ENCODE peak calls at places on chromosome 3, in six cellular contexts. B, J, T, Q, C and R are unnamed samples.
A peak's percentile ranks its signal among the peaks of the same experiment; 100 is the strongest.

GRCh38 chr3:134078169-134078821 is 48.6 kb upstream of the SLCO2A1 start:
- DNase-seq in C (no peak), T (peak; percentile 72), B (no peak), Q (no peak), J (no peak), R (no peak)

GRCh38 chr3:63940389-63940757 is 28.2 kb upstream of the SCAANT1 start:
- DNase-seq in B (no peak), C (no peak), Q (no peak), T (peak; percentile 75), J (no peak), R (peak; percentile 41)

GRCh38 chr3:150081084-150081483 is 110.4 kb upstream of the PFN2 start:
- DNase-seq in T (peak; percentile 75), J (no peak), Q (no peak), B (no peak), C (no peak), R (no peak)

GRCh38 chr3:8485141-8485840 is 16.3 kb upstream of the LMCD1 start:
- DNase-seq in Q (no peak), B (no peak), J (no peak), T (peak; percentile 42), C (no peak), R (no peak)

GRCh38 chr3:164458986-164459385 is 619.3 kb downstream of the SI start:
- DNase-seq in T (peak; percentile 78), C (no peak), B (no peak), J (no peak), Q (peak; percentile 51), R (peak; percentile 78)

GRCh38 chr3:64872385-64872784 is 184.6 kb upstream of the ADAMTS9 start:
- DNase-seq in T (no peak), C (no peak), J (no peak), B (no peak), Q (no peak), R (no peak)

GRCh38 chr3:55440406-55440708 is 46.7 kb downstream of the WNT5A start:
- DNase-seq in T (peak; percentile 70), Q (no peak), B (no peak), C (no peak), J (no peak), R (no peak)

GRCh38 chr3:38739396-38739689 is 76.7 kb downstream of the SCN10A start:
- DNase-seq in T (no peak), Q (no peak), C (no peak), J (no peak), B (no peak), R (no peak)

GRCh38 chr3:197028711-197029510 is 706 bp downstream of the MELTF start:
- DNase-seq in B (no peak), T (no peak), Q (peak; percentile 61), C (no peak), J (peak; percentile 35), R (no peak)

GRCh38 chr3:53464424-53464823 is 30.0 kb upstream of the CACNA1D start:
- DNase-seq in C (no peak), J (no peak), T (no peak), B (no peak), Q (no peak), R (no peak)

GRCh38 chr3:122416966-122417365 is 1.1 kb upstream of the WDR5B start:
- DNase-seq in Q (no peak), T (no peak), B (no peak), J (peak; percentile 7), C (no peak), R (no peak)

GRCh38 chr3:141076821-141077571 is 25.8 kb downstream of the SPSB4 start:
- DNase-seq in T (peak; percentile 25), Q (peak; percentile 72), B (no peak), C (peak; percentile 86), J (peak; percentile 75), R (peak; percentile 7)

GRCh38 chr3:113844622-113845222 is 6.1 kb downstream of the GRAMD1C start:
- DNase-seq in J (peak; percentile 61), Q (no peak), T (peak; percentile 48), B (no peak), C (no peak), R (no peak)

GRCh38 chr3:168251371-168251770 is 155.6 kb upstream of the GOLIM4 start:
- DNase-seq in T (no peak), J (peak; percentile 26), C (no peak), Q (no peak), B (no peak), R (no peak)

GRCh38 chr3:127375151-127375937 is 87.5 kb upstream of the PRR20G start:
- DNase-seq in B (no peak), J (no peak), T (no peak), Q (no peak), C (peak; percentile 39), R (no peak)

GRCh38 chr3:195806211-195806915 is 5.4 kb downstream of the MUC4 start:
- DNase-seq in B (no peak), T (no peak), C (peak; percentile 25), J (peak; percentile 74), Q (no peak), R (no peak)

GRCh38 chr3:9398715-9399708 is 1.6 kb downstream of the SETD5 start:
- DNase-seq in Q (no peak), B (no peak), C (no peak), J (peak; percentile 42), T (peak; percentile 51), R (no peak)

GRCh38 chr3:169581633-169582032 is 81.9 kb downstream of the MECOM start:
- DNase-seq in J (peak; percentile 33), C (no peak), T (no peak), Q (no peak), B (no peak), R (no peak)

GRCh38 chr3:3699816-3700633 is 99.2 kb upstream of the LRRN1 start:
- DNase-seq in C (no peak), T (no peak), J (no peak), Q (no peak), B (no peak), R (no peak)

GRCh38 chr3:43087249-43087776 is 18.6 kb downstream of the POMGNT2 start:
- DNase-seq in B (no peak), J (no peak), Q (no peak), C (no peak), T (peak; percentile 3), R (no peak)

GRCh38 chr3:115081444-115081843 is 65.6 kb downstream of the ZBTB20 start:
- DNase-seq in T (no peak), C (no peak), Q (no peak), J (no peak), B (no peak), R (no peak)
- TF ChIP-seq CTCF in T (no peak), C (no peak), Q (no peak), J (no peak), B (no peak), R (no peak)

DNA sequence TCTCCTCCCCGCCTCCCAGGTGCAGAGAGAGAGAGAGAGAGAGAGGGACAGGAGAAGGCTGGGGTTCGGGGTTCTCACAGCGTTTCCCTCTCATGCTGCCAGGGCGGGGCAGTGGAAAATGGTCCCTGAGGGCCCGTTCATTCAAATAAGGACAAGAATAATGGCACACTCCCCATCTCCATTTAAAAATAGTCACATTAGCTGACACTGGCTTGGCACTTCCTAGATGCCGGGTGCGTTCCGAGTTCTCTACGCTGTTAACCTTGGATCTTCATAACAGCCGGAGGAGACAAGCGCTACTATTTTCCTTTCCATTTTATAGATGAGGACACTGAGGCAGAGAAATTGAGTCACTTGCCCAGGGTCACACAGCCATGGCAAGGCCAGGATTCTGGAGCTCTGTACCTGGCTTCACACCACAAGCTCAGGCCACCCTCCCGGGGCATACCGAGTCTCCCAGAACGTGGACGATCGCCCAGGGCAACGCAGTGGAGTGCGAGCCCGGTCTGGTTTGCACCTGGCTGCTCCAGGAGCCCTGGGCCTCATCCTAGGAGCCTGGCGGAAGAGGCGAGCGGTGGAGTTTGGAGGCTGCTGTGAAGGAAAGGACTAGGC is 608 bp upstream of the SLC6A6 start:
- DNase-seq in T (no peak), C (no peak), Q (no peak), J (no peak), B (no peak), R (no peak)
- H3K4me3 ChIP-seq in T (peak overlapping the region; percentile 94), C (peak overlapping the region; percentile 73), Q (peak overlapping the region; percentile 68), J (peak overlapping the region; percentile 90), B (peak overlapping the region; percentile 100), R (no peak overlapping the region)

GRCh38 chr3:143439785-143440184 is 320.2 kb downstream of the CHST2 start:
- DNase-seq in B (no peak), C (no peak), T (no peak), Q (no peak), J (no peak), R (no peak)

GRCh38 chr3:143445118-143445517 is 325.5 kb downstream of the CHST2 start:
- DNase-seq in C (no peak), B (no peak), T (peak; percentile 17), Q (no peak), J (no peak), R (no peak)

GRCh38 chr3:143441772-143442171 is 322.2 kb downstream of the CHST2 start:
- DNase-seq in B (no peak), J (no peak), Q (no peak), C (no peak), T (no peak), R (no peak)

GRCh38 chr3:143443851-143444331 is 324.3 kb downstream of the CHST2 start:
- DNase-seq in Q (no peak), J (no peak), B (peak; percentile 95), T (peak; percentile 95), C (no peak), R (peak; percentile 89)

DNA sequence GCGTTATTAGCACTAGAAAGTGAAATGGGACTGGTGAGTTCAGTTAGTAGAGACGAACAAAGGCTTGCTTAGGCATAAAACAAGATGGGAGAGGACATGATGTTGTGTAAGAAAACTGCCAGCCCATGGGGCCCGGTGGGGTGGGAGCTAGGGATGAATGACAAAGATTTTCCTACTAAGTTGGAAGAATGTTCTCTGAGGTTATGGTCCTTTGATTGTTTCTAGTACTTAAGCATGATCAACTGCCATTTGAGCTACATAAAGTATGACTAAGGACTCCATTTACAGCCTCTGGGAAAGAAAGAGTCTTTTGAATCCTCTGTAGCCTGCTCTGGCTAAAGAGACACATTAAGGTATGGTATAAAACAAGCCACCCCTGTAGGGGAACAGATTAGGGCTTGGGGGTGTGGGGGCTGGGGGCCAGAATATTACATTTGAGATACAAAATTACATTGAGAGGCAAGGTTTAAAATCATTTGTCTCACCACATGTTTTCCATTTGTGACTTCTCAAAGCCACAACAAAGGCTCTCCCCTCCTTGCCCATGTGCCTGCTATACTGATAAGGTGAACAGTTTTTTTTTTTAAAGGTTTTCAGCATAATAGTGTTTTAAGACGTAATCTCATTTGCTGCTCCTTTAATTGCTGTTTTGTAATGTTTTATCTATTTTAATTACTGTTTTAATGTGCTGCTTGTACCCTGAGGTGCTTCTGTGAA is 323.3 kb downstream of the CHST2 start:
- DNase-seq in B (no peak), Q (no peak), T (no peak), J (no peak), C (no peak), R (no peak)
- TF ChIP-seq CTCF in B (no peak), Q (no peak), T (no peak), J (no peak), C (no peak), R (no peak)

GRCh38 chr3:46467562-46467961 is 2.9 kb upstream of the LTF start:
- DNase-seq in B (no peak), C (no peak), Q (no peak), T (no peak), J (no peak), R (no peak)
- H3K4me3 ChIP-seq in B (no peak overlapping the region), C (no peak overlapping the region), Q (no peak overlapping the region), T (no peak overlapping the region), J (no peak overlapping the region), R (no peak overlapping the region)

DNA sequence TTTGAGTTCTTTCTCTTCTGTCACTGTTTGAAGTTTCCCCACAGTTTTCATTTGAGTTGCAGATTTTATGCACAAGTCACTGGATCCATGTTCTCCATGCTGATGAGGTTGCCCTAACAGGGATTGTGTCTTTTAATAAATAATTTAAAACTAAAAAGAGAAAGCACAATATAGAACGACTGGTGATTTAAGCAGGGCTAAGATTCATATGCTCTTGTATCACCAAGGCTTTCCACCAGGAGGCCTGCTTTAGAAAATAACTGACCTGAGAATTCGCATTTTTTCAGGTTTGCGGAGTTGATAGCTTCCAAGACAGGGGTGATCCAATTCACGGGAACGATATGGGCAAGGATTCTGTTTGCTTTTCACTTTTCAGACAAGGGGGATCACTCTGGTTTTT is 252.0 kb upstream of the VEPH1 start:
- DNase-seq in Q (no peak), B (no peak), C (no peak), J (no peak), T (no peak), R (no peak)
- TF ChIP-seq CTCF in Q (no peak), B (no peak), C (no peak), J (peak; percentile 36), T (peak; percentile 29), R (peak; percentile 31)